ENCODE peak calls at places on chromosomes 2 and 18, in ten cellular contexts. B is central memory CD4-positive, alpha-beta T cell; P is psoas muscle; S is mesenteric fat pad; Q is AG09309; J is OCI-LY7; R is Calu3; L is foreskin fibroblast; U is NCI-H1694; Z is hepatic stellate cell. X is an unnamed sample.

GRCh38 chr2:129930451-129930850 is 49.0 kb upstream of the RAB6C start:
- DNase-seq in L (no peak), Z (no peak), U (no peak), P (peak; percentile 59), B (no peak), J (no peak), R (no peak), S (no peak), Q (no peak), X (no peak)

GRCh38 chr2:94870392-94871225 is 621 bp upstream of the TEKT4 start:
- DNase-seq in J (peak; percentile 8), Q (no peak), B (no peak), P (no peak), R (peak; percentile 46), Z (no peak), L (no peak), U (no peak), S (no peak), X (peak; percentile 41)

GRCh38 chr2:152433289-152433688 is 98.3 kb downstream of the FMNL2 start:
- DNase-seq in L (no peak), Z (no peak), U (no peak), Q (no peak), S (no peak), P (no peak), B (no peak), J (no peak), R (no peak), X (no peak)

GRCh38 chr2:184543832-184544231 is 54.5 kb upstream of the ZNF804A start:
- DNase-seq in J (no peak), P (no peak), Z (no peak), S (no peak), R (no peak), B (no peak), Q (no peak), U (no peak), L (no peak), X (no peak)

GRCh38 chr2:174797792-174798276 is 33.6 kb upstream of the CHRNA1 start:
- DNase-seq in B (no peak), R (no peak), S (no peak), Q (peak; percentile 77), U (no peak), J (no peak), P (no peak), Z (no peak), L (peak; percentile 88), X (no peak)

GRCh38 chr18:44067201-44067600 is 613.5 kb upstream of the SETBP1 start:
- DNase-seq in Q (no peak), B (no peak), Z (no peak), S (no peak), L (no peak), R (no peak), J (no peak), U (no peak), P (no peak), X (no peak)

GRCh38 chr2:97774425-97774824 is 61.0 kb downstream of the ZAP70 start:
- DNase-seq in Q (no peak), S (no peak), L (no peak), P (no peak), B (no peak), R (peak; percentile 35), J (peak; percentile 39), U (no peak), Z (peak; percentile 28), X (no peak)

GRCh38 chr2:121804340-121804739 is 48.9 kb downstream of the TSN start:
- DNase-seq in J (peak; percentile 89), Z (no peak), Q (no peak), P (no peak), B (no peak), L (no peak), U (peak; percentile 16), S (no peak), R (peak; percentile 24), X (peak; percentile 96)

GRCh38 chr2:95347681-95348608 is 50.8 kb downstream of the KCNIP3 start:
- DNase-seq in Q (no peak), S (peak; percentile 84), R (no peak), B (no peak), P (peak; percentile 42), L (no peak), U (no peak), J (no peak), Z (no peak), X (no peak)

GRCh38 chr18:44602845-44603244 is 77.8 kb upstream of the SETBP1 start:
- DNase-seq in Z (no peak), Q (no peak), P (no peak), U (no peak), L (peak; percentile 65), J (no peak), R (no peak), S (no peak), B (no peak), X (no peak)

GRCh38 chr2:127675335-127676261 is at the start of gene LIMS2:
- DNase-seq in R (peak; percentile 34), P (peak; percentile 66), U (no peak), B (no peak), J (no peak), S (peak; percentile 88), L (peak; percentile 8), Q (no peak), Z (peak; percentile 91), X (no peak)

GRCh38 chr2:71611247-71611646 is 157.9 kb downstream of the DYSF start:
- DNase-seq in P (no peak), U (no peak), S (peak; percentile 30), Q (no peak), L (no peak), R (no peak), Z (no peak), B (no peak), J (no peak), X (no peak)

X was measured in RPMI8226.